ENCODE peak calls at places on chromosome 15, in seven cellular contexts. One of them, this sample, is unnamed.

GRCh38 chr15:71055461-71055860 is 59.8 kb upstream of the THSD4 start:
- DNase-seq in left ventricle myocardium superior: no peak
- DNase-seq in stimulated activated CD4-positive, alpha-beta T cell treated with anti-CD3 and anti-CD28 coated beads, Interleukin-4, amount 100 ng/mL, for 4 hours: no peak
- DNase-seq in heart left ventricle: no peak
- DNase-seq in iPS-NIHi11: no peak
- DNase-seq in activated CD4-positive, alpha-beta T cell treated with anti-CD3 and anti-CD28 coated beads, Interleukin-2, amount 50 U/mL, for 24 hours: no peak
- DNase-seq in endothelial cell: no peak
- DNase-seq in this sample: no peak

GRCh38 chr15:68341851-68342336 is 64.3 kb downstream of the FEM1B start:
- DNase-seq in heart left ventricle: no peak
- DNase-seq in endothelial cell: no peak
- DNase-seq in activated CD4-positive, alpha-beta T cell treated with anti-CD3 and anti-CD28 coated beads, Interleukin-2, amount 50 U/mL, for 24 hours: no peak
- DNase-seq in left ventricle myocardium superior: no peak
- DNase-seq in stimulated activated CD4-positive, alpha-beta T cell treated with anti-CD3 and anti-CD28 coated beads, Interleukin-4, amount 100 ng/mL, for 4 hours: no peak
- DNase-seq in iPS-NIHi11: no peak
- DNase-seq in this sample: no peak

GRCh38 chr15:82933576-82933975 is 18.9 kb downstream of the HOMER2 start:
- DNase-seq in stimulated activated CD4-positive, alpha-beta T cell treated with anti-CD3 and anti-CD28 coated beads, Interleukin-4, amount 100 ng/mL, for 4 hours: peak
- DNase-seq in activated CD4-positive, alpha-beta T cell treated with anti-CD3 and anti-CD28 coated beads, Interleukin-2, amount 50 U/mL, for 24 hours: no peak
- DNase-seq in endothelial cell: no peak
- DNase-seq in heart left ventricle: no peak
- DNase-seq in iPS-NIHi11: no peak
- DNase-seq in left ventricle myocardium superior: no peak
- DNase-seq in this sample: no peak

GRCh38 chr15:33032053-33032452 is 162.5 kb downstream of the FMN1 start:
- DNase-seq in heart left ventricle: no peak
- DNase-seq in left ventricle myocardium superior: no peak
- DNase-seq in endothelial cell: no peak
- DNase-seq in stimulated activated CD4-positive, alpha-beta T cell treated with anti-CD3 and anti-CD28 coated beads, Interleukin-4, amount 100 ng/mL, for 4 hours: no peak
- DNase-seq in iPS-NIHi11: no peak
- DNase-seq in activated CD4-positive, alpha-beta T cell treated with anti-CD3 and anti-CD28 coated beads, Interleukin-2, amount 50 U/mL, for 24 hours: no peak
- DNase-seq in this sample: no peak

GRCh38 chr15:85899927-85900326 is 105.2 kb upstream of the KLHL25 start:
- DNase-seq in iPS-NIHi11: no peak
- DNase-seq in endothelial cell: no peak
- DNase-seq in activated CD4-positive, alpha-beta T cell treated with anti-CD3 and anti-CD28 coated beads, Interleukin-2, amount 50 U/mL, for 24 hours: no peak
- DNase-seq in left ventricle myocardium superior: no peak
- DNase-seq in stimulated activated CD4-positive, alpha-beta T cell treated with anti-CD3 and anti-CD28 coated beads, Interleukin-4, amount 100 ng/mL, for 4 hours: no peak
- DNase-seq in heart left ventricle: no peak
- DNase-seq in this sample: peak

GRCh38 chr15:101479342-101479845 is 10.1 kb downstream of the PCSK6 start:
- DNase-seq in activated CD4-positive, alpha-beta T cell treated with anti-CD3 and anti-CD28 coated beads, Interleukin-2, amount 50 U/mL, for 24 hours: no peak
- DNase-seq in endothelial cell: no peak
- DNase-seq in heart left ventricle: no peak
- DNase-seq in stimulated activated CD4-positive, alpha-beta T cell treated with anti-CD3 and anti-CD28 coated beads, Interleukin-4, amount 100 ng/mL, for 4 hours: no peak
- DNase-seq in left ventricle myocardium superior: no peak
- DNase-seq in iPS-NIHi11: no peak
- DNase-seq in this sample: no peak

GRCh38 chr15:77418341-77419049 is 1.4 kb downstream of the PEAK1 start:
- DNase-seq in endothelial cell: no peak
- DNase-seq in iPS-NIHi11: no peak
- DNase-seq in heart left ventricle: no peak
- DNase-seq in activated CD4-positive, alpha-beta T cell treated with anti-CD3 and anti-CD28 coated beads, Interleukin-2, amount 50 U/mL, for 24 hours: no peak
- DNase-seq in left ventricle myocardium superior: no peak
- DNase-seq in stimulated activated CD4-positive, alpha-beta T cell treated with anti-CD3 and anti-CD28 coated beads, Interleukin-4, amount 100 ng/mL, for 4 hours: no peak
- DNase-seq in this sample: no peak

GRCh38 chr15:81111510-81112375 is 22.3 kb upstream of the CFAP161 start:
- DNase-seq in endothelial cell: no peak
- DNase-seq in stimulated activated CD4-positive, alpha-beta T cell treated with anti-CD3 and anti-CD28 coated beads, Interleukin-4, amount 100 ng/mL, for 4 hours: no peak
- DNase-seq in activated CD4-positive, alpha-beta T cell treated with anti-CD3 and anti-CD28 coated beads, Interleukin-2, amount 50 U/mL, for 24 hours: no peak
- DNase-seq in left ventricle myocardium superior: no peak
- DNase-seq in iPS-NIHi11: no peak
- DNase-seq in heart left ventricle: no peak
- DNase-seq in this sample: no peak

GRCh38 chr15:74206801-74207281 is 4.3 kb upstream of the STRA6 start:
- DNase-seq in stimulated activated CD4-positive, alpha-beta T cell treated with anti-CD3 and anti-CD28 coated beads, Interleukin-4, amount 100 ng/mL, for 4 hours: no peak
- DNase-seq in activated CD4-positive, alpha-beta T cell treated with anti-CD3 and anti-CD28 coated beads, Interleukin-2, amount 50 U/mL, for 24 hours: no peak
- DNase-seq in left ventricle myocardium superior: no peak
- DNase-seq in heart left ventricle: no peak
- DNase-seq in endothelial cell: no peak
- DNase-seq in iPS-NIHi11: no peak
- DNase-seq in this sample: no peak

GRCh38 chr15:64133619-64134018 is 17.9 kb upstream of the SNX22 start:
- DNase-seq in iPS-NIHi11: no peak
- DNase-seq in heart left ventricle: no peak
- DNase-seq in endothelial cell: no peak
- DNase-seq in activated CD4-positive, alpha-beta T cell treated with anti-CD3 and anti-CD28 coated beads, Interleukin-2, amount 50 U/mL, for 24 hours: no peak
- DNase-seq in stimulated activated CD4-positive, alpha-beta T cell treated with anti-CD3 and anti-CD28 coated beads, Interleukin-4, amount 100 ng/mL, for 4 hours: no peak
- DNase-seq in left ventricle myocardium superior: no peak
- DNase-seq in this sample: no peak

GRCh38 chr15:66706840-66707239 is 4.8 kb downstream of the SMAD6 start:
- DNase-seq in endothelial cell: no peak
- DNase-seq in heart left ventricle: no peak
- DNase-seq in iPS-NIHi11: no peak
- DNase-seq in stimulated activated CD4-positive, alpha-beta T cell treated with anti-CD3 and anti-CD28 coated beads, Interleukin-4, amount 100 ng/mL, for 4 hours: no peak
- DNase-seq in left ventricle myocardium superior: no peak
- DNase-seq in activated CD4-positive, alpha-beta T cell treated with anti-CD3 and anti-CD28 coated beads, Interleukin-2, amount 50 U/mL, for 24 hours: no peak
- DNase-seq in this sample: no peak

GRCh38 chr15:55796321-55796965 is 53.5 kb upstream of the PRTG start:
- DNase-seq in activated CD4-positive, alpha-beta T cell treated with anti-CD3 and anti-CD28 coated beads, Interleukin-2, amount 50 U/mL, for 24 hours: no peak
- DNase-seq in left ventricle myocardium superior: no peak
- DNase-seq in heart left ventricle: no peak
- DNase-seq in stimulated activated CD4-positive, alpha-beta T cell treated with anti-CD3 and anti-CD28 coated beads, Interleukin-4, amount 100 ng/mL, for 4 hours: no peak
- DNase-seq in endothelial cell: no peak
- DNase-seq in iPS-NIHi11: no peak
- DNase-seq in this sample: no peak

GRCh38 chr15:24675332-24676144 is at the start of gene NPAP1:
- DNase-seq in activated CD4-positive, alpha-beta T cell treated with anti-CD3 and anti-CD28 coated beads, Interleukin-2, amount 50 U/mL, for 24 hours: no peak
- DNase-seq in left ventricle myocardium superior: no peak
- DNase-seq in endothelial cell: no peak
- DNase-seq in heart left ventricle: no peak
- DNase-seq in iPS-NIHi11: no peak
- DNase-seq in stimulated activated CD4-positive, alpha-beta T cell treated with anti-CD3 and anti-CD28 coated beads, Interleukin-4, amount 100 ng/mL, for 4 hours: no peak
- DNase-seq in this sample: no peak

GRCh38 chr15:34374816-34375215 is 7.8 kb upstream of the LPCAT4 start:
- DNase-seq in heart left ventricle: no peak
- DNase-seq in endothelial cell: no peak
- DNase-seq in iPS-NIHi11: no peak
- DNase-seq in activated CD4-positive, alpha-beta T cell treated with anti-CD3 and anti-CD28 coated beads, Interleukin-2, amount 50 U/mL, for 24 hours: no peak
- DNase-seq in left ventricle myocardium superior: no peak
- DNase-seq in stimulated activated CD4-positive, alpha-beta T cell treated with anti-CD3 and anti-CD28 coated beads, Interleukin-4, amount 100 ng/mL, for 4 hours: no peak
- DNase-seq in this sample: no peak

GRCh38 chr15:31366169-31366734 is 39.6 kb downstream of the KLF13 start:
- DNase-seq in left ventricle myocardium superior: peak
- DNase-seq in activated CD4-positive, alpha-beta T cell treated with anti-CD3 and anti-CD28 coated beads, Interleukin-2, amount 50 U/mL, for 24 hours: no peak
- DNase-seq in stimulated activated CD4-positive, alpha-beta T cell treated with anti-CD3 and anti-CD28 coated beads, Interleukin-4, amount 100 ng/mL, for 4 hours: no peak
- DNase-seq in heart left ventricle: peak
- DNase-seq in endothelial cell: no peak
- DNase-seq in iPS-NIHi11: no peak
- DNase-seq in this sample: no peak

GRCh38 chr15:44298878-44299277 is 10.4 kb downstream of the GOLM2 start:
- DNase-seq in heart left ventricle: no peak
- DNase-seq in iPS-NIHi11: peak
- DNase-seq in endothelial cell: no peak
- DNase-seq in activated CD4-positive, alpha-beta T cell treated with anti-CD3 and anti-CD28 coated beads, Interleukin-2, amount 50 U/mL, for 24 hours: no peak
- DNase-seq in stimulated activated CD4-positive, alpha-beta T cell treated with anti-CD3 and anti-CD28 coated beads, Interleukin-4, amount 100 ng/mL, for 4 hours: no peak
- DNase-seq in left ventricle myocardium superior: no peak
- DNase-seq in this sample: no peak

GRCh38 chr15:30922469-30923311 is 19.0 kb downstream of the FAN1 start:
- DNase-seq in stimulated activated CD4-positive, alpha-beta T cell treated with anti-CD3 and anti-CD28 coated beads, Interleukin-4, amount 100 ng/mL, for 4 hours: no peak
- DNase-seq in left ventricle myocardium superior: peak
- DNase-seq in endothelial cell: no peak
- DNase-seq in heart left ventricle: peak
- DNase-seq in activated CD4-positive, alpha-beta T cell treated with anti-CD3 and anti-CD28 coated beads, Interleukin-2, amount 50 U/mL, for 24 hours: no peak
- DNase-seq in iPS-NIHi11: peak
- DNase-seq in this sample: peak

GRCh38 chr15:75872400-75872990 is 29.2 kb downstream of the UBE2Q2 start:
- DNase-seq in stimulated activated CD4-positive, alpha-beta T cell treated with anti-CD3 and anti-CD28 coated beads, Interleukin-4, amount 100 ng/mL, for 4 hours: no peak
- DNase-seq in iPS-NIHi11: no peak
- DNase-seq in heart left ventricle: no peak
- DNase-seq in endothelial cell: no peak
- DNase-seq in activated CD4-positive, alpha-beta T cell treated with anti-CD3 and anti-CD28 coated beads, Interleukin-2, amount 50 U/mL, for 24 hours: no peak
- DNase-seq in left ventricle myocardium superior: no peak
- DNase-seq in this sample: no peak

GRCh38 chr15:38699633-38700230 is 135.1 kb upstream of the RASGRP1 start:
- DNase-seq in stimulated activated CD4-positive, alpha-beta T cell treated with anti-CD3 and anti-CD28 coated beads, Interleukin-4, amount 100 ng/mL, for 4 hours: peak
- DNase-seq in endothelial cell: peak
- DNase-seq in heart left ventricle: peak
- DNase-seq in iPS-NIHi11: peak
- DNase-seq in activated CD4-positive, alpha-beta T cell treated with anti-CD3 and anti-CD28 coated beads, Interleukin-2, amount 50 U/mL, for 24 hours: no peak
- DNase-seq in left ventricle myocardium superior: peak
- DNase-seq in this sample: peak

GRCh38 chr15:46296797-46297196 is 662.0 kb downstream of the SQOR start:
- DNase-seq in stimulated activated CD4-positive, alpha-beta T cell treated with anti-CD3 and anti-CD28 coated beads, Interleukin-4, amount 100 ng/mL, for 4 hours: no peak
- DNase-seq in heart left ventricle: no peak
- DNase-seq in endothelial cell: no peak
- DNase-seq in left ventricle myocardium superior: no peak
- DNase-seq in activated CD4-positive, alpha-beta T cell treated with anti-CD3 and anti-CD28 coated beads, Interleukin-2, amount 50 U/mL, for 24 hours: no peak
- DNase-seq in iPS-NIHi11: no peak
- DNase-seq in this sample: no peak

GRCh38 chr15:90200534-90201139 is 493 bp upstream of the SEMA4B start:
- DNase-seq in endothelial cell: no peak
- DNase-seq in iPS-NIHi11: no peak
- DNase-seq in left ventricle myocardium superior: no peak
- DNase-seq in stimulated activated CD4-positive, alpha-beta T cell treated with anti-CD3 and anti-CD28 coated beads, Interleukin-4, amount 100 ng/mL, for 4 hours: no peak
- DNase-seq in activated CD4-positive, alpha-beta T cell treated with anti-CD3 and anti-CD28 coated beads, Interleukin-2, amount 50 U/mL, for 24 hours: no peak
- DNase-seq in heart left ventricle: no peak
- DNase-seq in this sample: no peak

GRCh38 chr15:92184679-92185230 is 208.9 kb upstream of the ST8SIA2 start:
- DNase-seq in left ventricle myocardium superior: peak
- DNase-seq in iPS-NIHi11: no peak
- DNase-seq in endothelial cell: no peak
- DNase-seq in stimulated activated CD4-positive, alpha-beta T cell treated with anti-CD3 and anti-CD28 coated beads, Interleukin-4, amount 100 ng/mL, for 4 hours: no peak
- DNase-seq in heart left ventricle: no peak
- DNase-seq in activated CD4-positive, alpha-beta T cell treated with anti-CD3 and anti-CD28 coated beads, Interleukin-2, amount 50 U/mL, for 24 hours: no peak
- DNase-seq in this sample: no peak

GRCh38 chr15:101390060-101390459 is 95.0 kb upstream of the SNRPA1 start:
- DNase-seq in iPS-NIHi11: no peak
- DNase-seq in left ventricle myocardium superior: no peak
- DNase-seq in heart left ventricle: no peak
- DNase-seq in activated CD4-positive, alpha-beta T cell treated with anti-CD3 and anti-CD28 coated beads, Interleukin-2, amount 50 U/mL, for 24 hours: no peak
- DNase-seq in stimulated activated CD4-positive, alpha-beta T cell treated with anti-CD3 and anti-CD28 coated beads, Interleukin-4, amount 100 ng/mL, for 4 hours: no peak
- DNase-seq in endothelial cell: no peak
- DNase-seq in this sample: no peak

GRCh38 chr15:60740787-60741354 is 261.9 kb upstream of the ICE2 start:
- DNase-seq in stimulated activated CD4-positive, alpha-beta T cell treated with anti-CD3 and anti-CD28 coated beads, Interleukin-4, amount 100 ng/mL, for 4 hours: no peak
- DNase-seq in activated CD4-positive, alpha-beta T cell treated with anti-CD3 and anti-CD28 coated beads, Interleukin-2, amount 50 U/mL, for 24 hours: no peak
- DNase-seq in left ventricle myocardium superior: no peak
- DNase-seq in iPS-NIHi11: no peak
- DNase-seq in endothelial cell: no peak
- DNase-seq in heart left ventricle: no peak
- DNase-seq in this sample: no peak

GRCh38 chr15:65839354-65839901 is 29.9 kb upstream of the RAB11A start:
- DNase-seq in iPS-NIHi11: no peak
- DNase-seq in left ventricle myocardium superior: no peak
- DNase-seq in activated CD4-positive, alpha-beta T cell treated with anti-CD3 and anti-CD28 coated beads, Interleukin-2, amount 50 U/mL, for 24 hours: no peak
- DNase-seq in heart left ventricle: no peak
- DNase-seq in stimulated activated CD4-positive, alpha-beta T cell treated with anti-CD3 and anti-CD28 coated beads, Interleukin-4, amount 100 ng/mL, for 4 hours: no peak
- DNase-seq in endothelial cell: no peak
- DNase-seq in this sample: no peak

GRCh38 chr15:20341901-20342605 is 199.5 kb downstream of the GOLGA6L6 start:
- DNase-seq in endothelial cell: peak
- DNase-seq in heart left ventricle: peak
- DNase-seq in activated CD4-positive, alpha-beta T cell treated with anti-CD3 and anti-CD28 coated beads, Interleukin-2, amount 50 U/mL, for 24 hours: peak
- DNase-seq in left ventricle myocardium superior: peak
- DNase-seq in stimulated activated CD4-positive, alpha-beta T cell treated with anti-CD3 and anti-CD28 coated beads, Interleukin-4, amount 100 ng/mL, for 4 hours: no peak
- DNase-seq in iPS-NIHi11: peak
- DNase-seq in this sample: peak